ENCODE peak calls at places on chromosomes 16 and 17, in six cellular contexts. H is tibial artery, O is Peyer's patch, J is sigmoid colon, A is keratinocyte, G is uterus. R is an unnamed sample. For H3K4me1 and H3K36me3, the result is how much of the 10 kb centered on the place peaks cover.

GRCh38 chr17:59331929-59332889 is 754 bp downstream of the YPEL2 start:
- DNase-seq in H (peak), O (peak), J (peak), A (no peak), G (peak), R (peak)

GRCh38 chr17:63447688-63448005 is 1.5 kb upstream of the CYB561 start:
- DNase-seq in H (no peak), O (no peak), J (no peak), A (no peak), G (no peak), R (no peak)

GRCh38 chr17:67260051-67260987 is 15.3 kb upstream of the HELZ start:
- DNase-seq in H (peak), O (peak), J (peak), A (no peak), G (peak), R (no peak)

GRCh38 chr17:50774225-50774803 is 7.0 kb upstream of the ANKRD40CL start:
- DNase-seq in H (no peak), O (no peak), J (peak), A (no peak), G (no peak), R (no peak)

GRCh38 chr17:30380106-30380420 is 1.3 kb downstream of the CPD start:
- DNase-seq in H (no peak), O (no peak), J (no peak), A (no peak), G (no peak), R (no peak)

GRCh38 chr17:2580641-2581040 is 12.8 kb upstream of the PAFAH1B1 start:
- DNase-seq in H (no peak), O (no peak), J (no peak), A (no peak), G (no peak), R (no peak)

GRCh38 chr16:72884037-72884436 is 163.9 kb downstream of the ZFHX3 start:
- DNase-seq in H (no peak), O (no peak), J (no peak), A (no peak), G (no peak), R (no peak)

GRCh38 chr16:20610192-20610891 is 34.2 kb upstream of the ACSM2B start:
- DNase-seq in H (no peak), O (no peak), J (no peak), A (no peak), G (no peak), R (no peak)

GRCh38 chr16:82264781-82265180 is 94.8 kb upstream of the MPHOSPH6 start:
- DNase-seq in H (no peak), O (no peak), J (no peak), A (no peak), G (no peak), R (no peak)

GRCh38 chr17:57622886-57623433 is 122.1 kb downstream of the CCDC182 start:
- DNase-seq in H (no peak), O (peak), J (no peak), A (no peak), G (no peak), R (no peak)

GRCh38 chr17:73401911-73402310 is 90.1 kb upstream of the CDC42EP4 start:
- DNase-seq in H (no peak), O (peak), J (no peak), A (no peak), G (no peak), R (no peak)

GRCh38 chr17:21358185-21358584 is 18.0 kb upstream of the KCNJ12 start:
- DNase-seq in H (no peak), O (no peak), J (no peak), A (no peak), G (no peak), R (no peak)

GRCh38 chr16:84404936-84405640 is 36.8 kb downstream of the ATP2C2 start:
- DNase-seq in H (no peak), O (no peak), J (no peak), A (no peak), G (no peak), R (no peak)

GRCh38 chr16:84407588-84408313 is 39.4 kb downstream of the ATP2C2 start:
- DNase-seq in H (no peak), O (no peak), J (no peak), A (no peak), G (no peak), R (no peak)

GRCh38 chr16:84406006-84406963 is 37.9 kb downstream of the ATP2C2 start:
- DNase-seq in H (no peak), O (no peak), J (no peak), A (no peak), G (no peak), R (no peak)

GRCh38 chr16:84410361-84411138 is 42.2 kb downstream of the ATP2C2 start:
- DNase-seq in H (no peak), O (no peak), J (no peak), A (no peak), G (no peak), R (no peak)

DNA sequence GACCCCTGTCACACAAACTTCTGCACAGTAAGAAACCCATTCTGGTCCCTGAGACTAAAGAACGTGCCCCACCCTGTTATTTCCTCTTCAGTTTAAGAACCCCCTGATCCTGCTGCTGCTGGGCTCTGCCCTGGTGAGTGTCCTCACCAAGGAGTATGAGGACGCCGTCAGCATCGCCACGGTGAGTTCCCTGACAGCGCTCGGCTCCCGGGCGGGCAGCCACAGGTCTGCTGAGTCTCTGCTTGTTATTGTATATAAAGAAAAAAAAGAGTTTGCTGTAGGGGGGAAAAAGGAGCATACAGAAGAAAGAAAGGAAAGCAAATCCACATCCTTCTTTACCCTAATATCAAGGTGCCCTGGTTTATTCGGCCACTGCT is 40.0 kb downstream of the ATP2C2 start:
- DNase-seq in H (no peak), O (no peak), J (no peak), A (no peak), G (no peak), R (no peak)
- H3K4me1 ChIP-seq in H (under half), O (under half), J (under half), A (under half), G (under half), R (under half)

GRCh38 chr16:11553371-11553770 is 33.3 kb downstream of the LITAF start:
- DNase-seq in H (no peak), O (no peak), J (no peak), A (no peak), G (no peak), R (no peak)
- H3K36me3 ChIP-seq in H (half or more), O (under half), J (under half), A (under half), G (under half), R (under half)

GRCh38 chr17:82023447-82024241 is 539 bp downstream of the LRRC45 start:
- DNase-seq in H (no peak), O (no peak), J (no peak), A (no peak), G (no peak), R (no peak)
- H3K4me1 ChIP-seq in H (under half), O (under half), J (under half), A (under half), G (under half), R (under half)

GRCh38 chr16:67949645-67950044 is 5.7 kb upstream of the LCAT start:
- DNase-seq in H (no peak), O (no peak), J (no peak), A (no peak), G (no peak), R (no peak)
- H3K36me3 ChIP-seq in H (half or more), O (under half), J (half or more), A (half or more), G (under half), R (half or more)

DNA sequence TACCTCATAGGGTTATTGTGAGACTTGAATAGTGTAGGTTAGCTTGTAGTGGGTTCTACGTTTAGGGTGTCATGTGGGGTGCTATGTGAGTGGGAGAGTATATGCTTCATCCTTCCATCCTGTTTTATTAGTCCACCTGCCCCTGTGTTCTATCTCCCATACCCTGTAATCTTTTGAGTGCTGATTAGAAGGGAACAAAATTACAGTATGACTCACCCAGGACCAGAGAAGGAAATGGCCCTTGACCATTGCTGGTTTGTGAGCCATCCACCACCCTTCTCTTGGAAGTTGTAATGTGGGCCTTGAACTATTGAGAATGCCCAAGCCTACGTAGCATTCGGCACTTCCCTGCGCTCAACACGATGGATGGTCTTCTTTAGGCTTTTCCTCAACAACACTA is 17.1 kb downstream of the SAP30BP start:
- DNase-seq in H (no peak), O (peak), J (no peak), A (no peak), G (no peak), R (no peak)
- H3K4me1 ChIP-seq in H (under half), O (under half), J (under half), A (half or more), G (under half), R (under half)

DNA sequence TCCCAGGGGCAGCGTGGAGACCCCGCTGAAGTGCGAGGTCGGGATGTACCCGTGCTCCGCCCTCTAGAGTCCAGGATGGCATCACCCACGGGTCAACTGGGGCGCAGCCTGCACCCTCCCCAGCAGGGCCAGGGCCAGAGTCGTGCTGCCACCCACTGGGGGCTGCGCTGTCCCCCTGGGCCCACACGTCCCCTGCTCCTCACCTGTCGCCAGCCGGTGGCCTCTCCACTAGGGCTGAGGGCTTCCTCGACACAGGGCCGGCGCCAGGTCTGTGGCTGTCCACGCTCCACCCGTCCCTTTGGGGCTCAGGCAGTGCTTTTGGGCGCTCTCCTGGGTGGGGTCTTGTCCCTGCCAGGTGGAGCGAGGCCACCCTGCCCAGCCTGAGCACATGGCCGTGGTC is 11.6 kb upstream of the PRR35 start:
- DNase-seq in H (no peak), O (no peak), J (no peak), A (no peak), G (no peak), R (no peak)
- H3K36me3 ChIP-seq in H (under half), O (under half), J (under half), A (under half), G (under half), R (under half)

R was measured in naive thymus-derived CD4-positive, alpha-beta T cell.